ENCODE peak calls at places on chromosomes 6 and 20, in nine cellular contexts. I is activated CD4-positive, alpha-beta T cell treated with anti-CD3 and anti-CD28 coated beads for 36 hours; W is left lung; J is effector memory CD8-positive, alpha-beta T cell; T is activated naive CD8-positive, alpha-beta T cell treated with anti-CD3 and anti-CD28 coated beads, Interleukin-2, amount 50 U/mL, for 24 hours; G is left cardiac atrium; R is right cardiac atrium; H is stimulated activated naive CD8-positive, alpha-beta T cell treated with anti-CD3 and anti-CD28 coated beads, Interleukin-15, Interleukin-2, amounts not matched to agents 100 U/mL and 50 U/mL, for 24 hours; N is CD4-positive, alpha-beta T cell. Z is an unnamed sample.

GRCh38 chr20:40294175-40294574 is 394.9 kb downstream of the MAFB start:
- ATAC-seq in I (no peak), W (no peak), J (no peak), T (no peak), G (peak), R (peak), H (no peak), N (no peak), Z (no peak)

GRCh38 chr20:18154342-18154741 is 16.7 kb downstream of the KAT14 start:
- ATAC-seq in I (no peak), W (no peak), J (no peak), T (no peak), G (no peak), R (no peak), H (no peak), N (no peak), Z (no peak)

GRCh38 chr20:47934761-47935160 is 149.5 kb upstream of the SULF2 start:
- ATAC-seq in I (no peak), W (no peak), J (no peak), T (no peak), G (no peak), R (no peak), H (no peak), N (no peak), Z (no peak)

GRCh38 chr6:3296113-3296512 is 37.4 kb downstream of the PSMG4 start:
- ATAC-seq in I (no peak), W (no peak), J (no peak), T (no peak), G (no peak), R (no peak), H (no peak), N (no peak), Z (no peak)

GRCh38 chr20:48877299-48877698 is 44.2 kb upstream of the ARFGEF2 start:
- ATAC-seq in I (no peak), W (peak), J (peak), T (no peak), G (no peak), R (no peak), H (no peak), N (no peak), Z (no peak)

GRCh38 chr6:118511930-118512715 is 36.0 kb upstream of the PLN start:
- ATAC-seq in I (no peak), W (no peak), J (no peak), T (no peak), G (no peak), R (no peak), H (no peak), N (no peak), Z (no peak)

GRCh38 chr6:6952484-6952883 is 155.3 kb upstream of the RREB1 start:
- ATAC-seq in I (no peak), W (no peak), J (no peak), T (no peak), G (peak), R (no peak), H (no peak), N (no peak), Z (no peak)

GRCh38 chr6:56840467-56841371 is 114.2 kb upstream of the BEND6 start:
- ATAC-seq in I (no peak), W (peak), J (no peak), T (no peak), G (peak), R (no peak), H (no peak), N (no peak), Z (no peak)

GRCh38 chr6:120137492-120137891 is 787.9 kb upstream of the MAN1A1 start:
- ATAC-seq in I (no peak), W (no peak), J (no peak), T (no peak), G (no peak), R (no peak), H (no peak), N (no peak), Z (no peak)

GRCh38 chr20:22583773-22584629 is at the start of gene FOXA2:
- ATAC-seq in I (no peak), W (peak), J (no peak), T (no peak), G (peak), R (peak), H (no peak), N (no peak), Z (no peak)

GRCh38 chr6:98836025-98836961 is 1.9 kb downstream of the POU3F2 start:
- ATAC-seq in I (no peak), W (no peak), J (no peak), T (no peak), G (no peak), R (no peak), H (no peak), N (no peak), Z (no peak)

GRCh38 chr6:10589429-10589727 is 68.2 kb downstream of the GCNT2 start:
- ATAC-seq in I (no peak), W (no peak), J (no peak), T (no peak), G (no peak), R (no peak), H (no peak), N (no peak), Z (no peak)

GRCh38 chr6:79453558-79454042 is 83.6 kb downstream of the LCA5 start:
- ATAC-seq in I (peak), W (peak), J (no peak), T (no peak), G (peak), R (peak), H (no peak), N (no peak), Z (no peak)

GRCh38 chr20:50020283-50020682 is 37.5 kb downstream of the SNAI1 start:
- ATAC-seq in I (peak), W (peak), J (no peak), T (peak), G (peak), R (peak), H (peak), N (no peak), Z (no peak)

GRCh38 chr6:168097621-168098430 is 18.8 kb upstream of the FRMD1 start:
- ATAC-seq in I (no peak), W (no peak), J (no peak), T (no peak), G (peak), R (peak), H (no peak), N (no peak), Z (no peak)

GRCh38 chr6:30042914-30043313 is 18.2 kb upstream of the POLR1H start:
- ATAC-seq in I (no peak), W (no peak), J (no peak), T (peak), G (no peak), R (no peak), H (peak), N (no peak), Z (no peak)

GRCh38 chr20:46040902-46041535 is 12.0 kb downstream of the SLC12A5 start:
- ATAC-seq in I (peak), W (peak), J (peak), T (no peak), G (no peak), R (no peak), H (no peak), N (peak), Z (no peak)

GRCh38 chr20:17969884-17970409 is 1.1 kb downstream of the MGME1 start:
- ATAC-seq in I (no peak), W (peak), J (no peak), T (no peak), G (no peak), R (no peak), H (no peak), N (no peak), Z (no peak)

GRCh38 chr6:30767158-30767943 is 23.0 kb upstream of the IER3 start:
- ATAC-seq in I (peak), W (no peak), J (no peak), T (peak), G (no peak), R (no peak), H (peak), N (no peak), Z (no peak)

GRCh38 chr6:116254297-116254724 is 436 bp upstream of the TSPYL4 start:
- ATAC-seq in I (no peak), W (peak), J (no peak), T (no peak), G (no peak), R (no peak), H (no peak), N (no peak), Z (no peak)

GRCh38 chr6:149446791-149447376 is 37.9 kb downstream of the ZC3H12D start:
- ATAC-seq in I (no peak), W (no peak), J (no peak), T (no peak), G (no peak), R (no peak), H (no peak), N (no peak), Z (no peak)

GRCh38 chr20:3745686-3746173 is 13.2 kb downstream of the HSPA12B start:
- ATAC-seq in I (no peak), W (no peak), J (no peak), T (no peak), G (no peak), R (no peak), H (no peak), N (no peak), Z (no peak)

GRCh38 chr6:96900873-96901272 is 3.2 kb upstream of the NDUFAF4 start:
- ATAC-seq in I (no peak), W (no peak), J (no peak), T (no peak), G (no peak), R (no peak), H (no peak), N (no peak), Z (no peak)

GRCh38 chr6:19231878-19232519 is 605.2 kb upstream of the ID4 start:
- ATAC-seq in I (no peak), W (peak), J (no peak), T (no peak), G (no peak), R (no peak), H (no peak), N (no peak), Z (no peak)

GRCh38 chr20:62923669-62924566 is 2.4 kb downstream of the DIDO1 start:
- ATAC-seq in I (no peak), W (no peak), J (no peak), T (no peak), G (no peak), R (no peak), H (no peak), N (no peak), Z (no peak)

GRCh38 chr6:36524871-36525270 is 22.4 kb downstream of the STK38 start:
- ATAC-seq in I (no peak), W (no peak), J (no peak), T (no peak), G (no peak), R (no peak), H (no peak), N (no peak), Z (no peak)

GRCh38 chr20:41169791-41170351 is 32.5 kb downstream of the PLCG1 start:
- ATAC-seq in I (no peak), W (no peak), J (no peak), T (no peak), G (peak), R (peak), H (no peak), N (no peak), Z (no peak)